ENCODE peak calls at places on chromosomes 6 and 20, in five cellular contexts. D is tibial nerve, X is upper lobe of left lung, Y is HepG2, Z is GM12878. M is an unnamed sample.

GRCh38 chr20:51807864-51808263 is 5.5 kb upstream of the SALL4 start:
- DNase-seq in D (no peak), X (no peak), Y (no peak), Z (no peak), M (no peak)

GRCh38 chr6:93272201-93272600 is 147.2 kb downstream of the EPHA7 start:
- DNase-seq in D (no peak), X (no peak), Y (no peak), Z (no peak), M (no peak)

GRCh38 chr6:43689421-43689820 is 1.8 kb upstream of the MRPS18A start:
- DNase-seq in D (no peak), X (no peak), Y (no peak), Z (no peak), M (no peak)

GRCh38 chr6:2028457-2029038 is 216.9 kb downstream of the GMDS start:
- DNase-seq in D (no peak), X (no peak), Y (no peak), Z (peak), M (no peak)

GRCh38 chr20:23519556-23519955 is 28.6 kb downstream of the CST8 start:
- DNase-seq in D (no peak), X (no peak), Y (no peak), Z (no peak), M (no peak)

GRCh38 chr20:50412069-50412468 is 98.1 kb upstream of the PTPN1 start:
- DNase-seq in D (no peak), X (no peak), Y (no peak), Z (no peak), M (no peak)

GRCh38 chr6:109961666-109962065 is 16.4 kb upstream of the GPR6 start:
- DNase-seq in D (no peak), X (no peak), Y (no peak), Z (no peak), M (no peak)

GRCh38 chr20:57420571-57421257 is 29.5 kb downstream of the RBM38 start:
- DNase-seq in D (no peak), X (peak), Y (no peak), Z (no peak), M (no peak)

GRCh38 chr6:18269253-18269652 is 4.9 kb upstream of the DEK start:
- DNase-seq in D (no peak), X (no peak), Y (peak), Z (no peak), M (no peak)

GRCh38 chr6:11425431-11425871 is 112.1 kb upstream of the TMEM170B start:
- DNase-seq in D (no peak), X (no peak), Y (peak), Z (no peak), M (no peak)

GRCh38 chr6:161360505-161360904 is 86.6 kb upstream of the AGPAT4 start:
- DNase-seq in D (no peak), X (no peak), Y (no peak), Z (no peak), M (no peak)

GRCh38 chr6:169692516-169692915 is 9.3 kb downstream of the WDR27 start:
- DNase-seq in D (no peak), X (no peak), Y (no peak), Z (no peak), M (no peak)

GRCh38 chr6:15870354-15871043 is 207.7 kb upstream of the DTNBP1 start:
- DNase-seq in D (peak), X (no peak), Y (no peak), Z (no peak), M (no peak)

GRCh38 chr20:53914091-53914860 is 156.1 kb downstream of the BCAS1 start:
- DNase-seq in D (no peak), X (no peak), Y (no peak), Z (no peak), M (no peak)

GRCh38 chr6:13681305-13682061 is 30.2 kb downstream of the RANBP9 start:
- DNase-seq in D (no peak), X (no peak), Y (no peak), Z (peak), M (no peak)

GRCh38 chr20:5364136-5364821 is 47.5 kb upstream of the PROKR2 start:
- DNase-seq in D (no peak), X (no peak), Y (no peak), Z (no peak), M (no peak)

GRCh38 chr6:130178692-130179091 is 44.1 kb downstream of the SAMD3 start:
- DNase-seq in D (no peak), X (no peak), Y (peak), Z (no peak), M (no peak)

DNA sequence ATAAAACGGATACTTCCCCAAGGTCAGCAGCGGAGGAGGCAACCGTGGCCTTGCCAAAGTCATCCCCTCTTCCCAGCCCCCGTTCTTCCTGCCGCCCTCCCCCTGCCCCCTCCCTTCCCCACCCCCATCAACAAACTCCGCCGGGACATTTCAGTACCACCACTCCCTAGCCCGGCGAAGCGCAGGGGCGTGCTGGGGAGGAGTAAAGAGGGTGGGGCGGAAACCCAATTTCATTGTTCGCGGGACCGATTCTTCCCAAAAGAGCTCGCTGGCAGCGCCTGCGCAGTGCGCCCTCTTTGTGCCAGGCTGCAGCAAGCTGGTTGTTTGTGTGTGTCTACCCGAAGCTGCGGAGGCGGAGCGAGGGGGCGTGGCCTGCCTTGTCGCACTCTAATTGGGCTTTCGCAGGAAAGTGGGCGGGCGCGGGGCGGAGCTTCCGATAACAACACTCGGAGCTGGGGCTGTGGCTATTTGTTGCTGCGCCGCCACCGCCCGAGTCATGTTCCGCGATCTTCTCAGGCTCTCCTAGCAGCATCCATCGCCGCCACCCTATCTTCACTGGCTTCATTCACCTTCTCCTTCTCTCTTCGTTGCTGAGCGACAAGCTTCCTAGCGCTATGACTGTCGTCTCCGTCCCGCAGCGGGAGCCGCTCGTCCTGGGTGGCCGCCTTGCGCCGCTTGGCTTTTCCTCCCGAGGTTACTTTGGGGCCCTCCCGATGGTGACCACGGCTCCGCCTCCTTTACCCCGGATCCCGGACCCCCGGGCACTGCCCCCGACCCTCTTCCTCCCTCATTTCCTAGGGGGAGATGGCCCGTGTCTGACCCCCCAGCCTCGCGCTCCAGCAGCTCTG is at the start of gene PNRC1:
- DNase-seq in D (peak), X (peak), Y (peak), Z (peak), M (peak)
- TF ChIP-seq POLR2A in D (peak), X (peak), Y (peak), Z (peak), M (peak)

DNA sequence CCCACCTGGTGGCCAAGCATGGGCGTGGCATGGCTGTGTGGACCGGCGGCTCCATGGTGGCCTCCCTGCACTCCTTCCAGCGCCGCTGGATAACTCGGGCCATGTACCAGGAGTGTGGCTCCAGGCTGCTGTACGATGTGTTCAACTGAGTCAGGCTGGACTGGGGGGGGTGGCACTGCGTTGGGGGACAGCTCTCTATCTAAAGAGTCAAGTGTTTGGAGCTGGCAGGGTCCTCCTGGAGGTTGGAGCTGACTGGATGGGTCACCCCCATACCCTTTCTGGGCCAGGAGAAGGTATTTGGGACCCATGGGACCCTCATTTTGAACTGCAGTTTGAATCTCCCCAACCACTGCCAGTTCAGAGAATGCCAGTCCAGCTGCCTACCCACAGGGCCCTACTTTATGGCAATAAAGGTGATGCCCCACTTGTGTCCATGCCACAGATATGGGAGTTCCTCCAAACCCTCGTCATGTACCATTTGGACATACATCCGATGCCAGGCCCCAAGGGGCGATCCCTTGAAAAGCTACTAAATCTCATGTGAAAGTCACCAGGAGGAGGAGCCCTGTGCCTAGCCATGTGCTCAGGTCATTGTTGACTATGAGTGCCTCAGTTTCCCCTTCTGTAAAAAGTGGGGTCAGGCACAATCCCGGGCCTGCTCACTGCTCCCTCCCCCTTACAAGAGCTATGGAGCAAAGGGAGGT is 1.5 kb downstream of the ACTL10 start:
- DNase-seq in D (peak), X (no peak), Y (no peak), Z (no peak), M (peak)
- H3K4me3 ChIP-seq in D (peak), X (peak), Y (no peak), Z (peak), M (peak)

GRCh38 chr6:39965716-39966115 is 31.5 kb upstream of the MOCS1 start:
- DNase-seq in D (no peak), X (no peak), Y (no peak), Z (no peak), M (no peak)
- H3K27ac ChIP-seq in D (no peak), X (no peak), Y (no peak), Z (no peak), M (no peak)

DNA sequence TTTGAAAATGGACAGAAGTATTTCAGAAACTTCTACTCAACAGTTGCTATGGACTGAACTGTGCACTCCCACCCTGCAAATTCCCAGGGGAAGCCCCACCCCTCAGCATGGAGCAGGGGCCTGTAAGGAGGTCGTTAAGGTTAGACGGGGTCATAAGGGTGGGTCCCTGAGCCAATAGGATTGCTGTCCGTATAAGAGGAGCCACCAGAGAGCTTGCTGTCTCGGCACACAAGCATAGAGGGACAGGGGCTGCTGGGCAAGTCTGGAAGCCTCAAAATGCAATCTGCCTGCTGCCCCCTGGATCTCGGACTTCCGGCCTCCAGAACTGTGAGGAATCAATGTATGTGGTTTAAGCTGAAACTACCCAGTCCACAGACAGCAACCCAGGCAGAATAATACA is 37.4 kb upstream of the AFDN start:
- DNase-seq in D (no peak), X (no peak), Y (peak), Z (no peak), M (peak)
- TF ChIP-seq POLR2A in D (no peak), X (no peak), Y (no peak), Z (no peak), M (no peak)